ENCODE peak calls at places on chromosome 1, in six cellular contexts. D, B, K, O, R and F are unnamed samples.

GRCh38 chr1:77504986-77505385 is 177.5 kb downstream of the ZZZ3 start:
- DNase-seq in D (peak), B (no peak), K (no peak), O (no peak), R (no peak), F (no peak)

GRCh38 chr1:207058252-207058651 is 5.2 kb downstream of the PFKFB2 start:
- DNase-seq in D (no peak), B (peak), K (no peak), O (no peak), R (no peak), F (no peak)

GRCh38 chr1:17913326-17914115 is 158.4 kb downstream of the ACTL8 start:
- DNase-seq in D (no peak), B (no peak), K (peak), O (no peak), R (no peak), F (no peak)

GRCh38 chr1:154614247-154614646 is 6.3 kb upstream of the ADAR start:
- DNase-seq in D (no peak), B (no peak), K (no peak), O (no peak), R (no peak), F (no peak)

GRCh38 chr1:50420283-50420682 is 3.0 kb downstream of the DMRTA2 start:
- DNase-seq in D (no peak), B (no peak), K (no peak), O (no peak), R (no peak), F (no peak)

GRCh38 chr1:223067914-223068313 is 75.1 kb downstream of the TLR5 start:
- DNase-seq in D (no peak), B (no peak), K (no peak), O (no peak), R (no peak), F (no peak)

GRCh38 chr1:47725000-47725731 is 272.0 kb downstream of the TRABD2B start:
- DNase-seq in D (peak), B (no peak), K (no peak), O (no peak), R (no peak), F (peak)

GRCh38 chr1:234533034-234533571 is 54.1 kb upstream of the TARBP1 start:
- DNase-seq in D (peak), B (peak), K (peak), O (no peak), R (peak), F (no peak)

GRCh38 chr1:19014765-19015164 is 58.3 kb upstream of the IFFO2 start:
- DNase-seq in D (no peak), B (no peak), K (no peak), O (no peak), R (no peak), F (no peak)

GRCh38 chr1:162663589-162664030 is 31.3 kb downstream of the DDR2 start:
- DNase-seq in D (peak), B (no peak), K (no peak), O (no peak), R (peak), F (no peak)

GRCh38 chr1:109197163-109198042 is 16.3 kb upstream of the SARS1 start:
- DNase-seq in D (peak), B (peak), K (no peak), O (peak), R (peak), F (no peak)

GRCh38 chr1:77036560-77036959 is 169.3 kb downstream of the ST6GALNAC5 start:
- DNase-seq in D (peak), B (no peak), K (no peak), O (peak), R (no peak), F (peak)

GRCh38 chr1:220879509-220880366 is 495 bp downstream of the HLX start:
- DNase-seq in D (peak), B (peak), K (peak), O (peak), R (peak), F (peak)

GRCh38 chr1:230231739-230232075 is 164.7 kb downstream of the GALNT2 start:
- DNase-seq in D (peak), B (peak), K (no peak), O (no peak), R (peak), F (peak)

GRCh38 chr1:181858135-181858534 is 203.4 kb downstream of the ZNF648 start:
- DNase-seq in D (no peak), B (no peak), K (no peak), O (no peak), R (no peak), F (no peak)

GRCh38 chr1:180173952-180174351 is 19.3 kb downstream of the QSOX1 start:
- DNase-seq in D (no peak), B (peak), K (peak), O (no peak), R (peak), F (no peak)

GRCh38 chr1:64893921-64894320 is 72.4 kb downstream of the JAK1 start:
- DNase-seq in D (no peak), B (no peak), K (no peak), O (no peak), R (no peak), F (no peak)

GRCh38 chr1:56547473-56547872 is 31.9 kb downstream of the PLPP3 start:
- DNase-seq in D (no peak), B (no peak), K (no peak), O (no peak), R (no peak), F (no peak)

GRCh38 chr1:45974541-45975269 is 157.7 kb downstream of the PIK3R3 start:
- DNase-seq in D (peak), B (no peak), K (no peak), O (no peak), R (no peak), F (no peak)

GRCh38 chr1:218259800-218260199 is 25.3 kb upstream of the RRP15 start:
- DNase-seq in D (peak), B (no peak), K (no peak), O (peak), R (no peak), F (peak)

GRCh38 chr1:22129501-22130117 is 13.3 kb downstream of the WNT4 start:
- DNase-seq in D (no peak), B (no peak), K (no peak), O (no peak), R (no peak), F (no peak)

GRCh38 chr1:26283226-26283853 is 3.5 kb downstream of the SH3BGRL3 start:
- DNase-seq in D (no peak), B (no peak), K (peak), O (no peak), R (no peak), F (no peak)

GRCh38 chr1:77888429-77889239 is at the start of gene NEXN:
- DNase-seq in D (peak), B (peak), K (peak), O (peak), R (peak), F (peak)

GRCh38 chr1:115168026-115168425 is 78.7 kb upstream of the TSPAN2 start:
- DNase-seq in D (no peak), B (no peak), K (no peak), O (no peak), R (no peak), F (no peak)

GRCh38 chr1:112712701-112713128 is 2.4 kb downstream of the PPM1J start:
- DNase-seq in D (no peak), B (no peak), K (peak), O (no peak), R (no peak), F (no peak)

GRCh38 chr1:171644805-171645483 is 7.5 kb downstream of the MYOC start:
- DNase-seq in D (peak), B (peak), K (no peak), O (peak), R (peak), F (peak)
- TF ChIP-seq CTCF in D (peak), B (peak), K (peak), O (peak), R (peak), F (peak)

DNA sequence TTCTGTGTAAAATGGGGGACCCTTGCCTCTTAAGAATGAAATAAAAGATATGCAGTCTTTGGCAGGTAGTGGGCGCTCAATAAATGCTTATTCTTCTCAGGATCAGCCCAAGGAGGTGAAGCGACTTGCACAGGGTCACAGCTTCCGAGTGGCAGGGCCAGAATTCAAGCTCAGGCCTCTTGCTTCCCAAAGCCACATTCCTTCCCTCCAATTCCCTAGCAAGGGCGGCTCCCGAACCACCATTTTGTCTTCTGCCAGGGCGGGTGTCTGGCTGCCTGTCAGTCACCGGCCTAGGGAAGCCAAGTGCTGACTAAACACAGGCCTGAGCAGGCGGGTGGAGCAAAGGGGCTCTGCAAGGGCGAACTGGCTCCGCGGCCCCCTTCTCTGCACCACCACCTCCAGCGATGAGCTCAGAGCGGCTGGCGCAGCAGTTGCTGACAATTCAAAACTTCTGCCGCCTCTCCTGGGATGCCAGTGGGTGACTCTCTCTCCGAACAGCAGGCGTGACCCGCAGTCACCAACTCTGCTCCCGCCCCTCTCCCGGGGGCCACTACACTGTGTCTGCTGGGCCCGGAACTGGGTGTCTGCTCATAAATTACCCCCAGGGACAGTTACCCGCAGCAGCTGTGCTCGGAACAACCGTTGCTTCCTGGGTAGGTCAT is 10.8 kb downstream of the GPR3 start:
- DNase-seq in D (peak), B (peak), K (peak), O (no peak), R (peak), F (peak)
- TF ChIP-seq CTCF in D (peak), B (peak), K (no peak), O (no peak), R (no peak), F (no peak)

GRCh38 chr1:158962983-158963382 is 31.6 kb downstream of the PYHIN1 start:
- DNase-seq in D (no peak), B (no peak), K (no peak), O (no peak), R (no peak), F (no peak)
- TF ChIP-seq CTCF in D (no peak), B (no peak), K (no peak), O (no peak), R (no peak), F (no peak)

DNA sequence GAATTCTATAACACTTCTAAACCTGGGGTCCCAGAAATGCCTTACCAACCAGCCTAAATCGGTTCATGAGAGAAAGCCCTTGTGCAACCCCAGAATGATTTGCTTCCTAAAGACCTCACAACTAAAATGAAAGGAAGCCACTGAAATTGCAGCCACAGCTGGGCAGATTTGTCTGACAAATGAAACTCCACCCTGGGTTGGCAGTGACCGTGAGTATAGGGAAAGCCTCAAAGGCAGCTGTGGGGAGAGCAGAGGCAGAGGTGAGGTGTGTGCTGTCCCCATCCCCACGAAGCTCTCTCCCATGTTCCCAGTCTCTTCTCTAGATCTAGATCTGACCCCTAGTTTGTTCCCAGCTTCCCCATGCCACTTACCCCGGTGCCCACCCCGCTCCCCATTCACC is 23.1 kb downstream of the RHBDL2 start:
- DNase-seq in D (no peak), B (no peak), K (no peak), O (no peak), R (no peak), F (no peak)
- TF ChIP-seq CTCF in D (no peak), B (no peak), K (no peak), O (no peak), R (no peak), F (no peak)

GRCh38 chr1:53642215-53642555 is 96.8 kb downstream of the GLIS1 start:
- DNase-seq in D (no peak), B (no peak), K (no peak), O (no peak), R (no peak), F (no peak)
- TF ChIP-seq CTCF in D (no peak), B (no peak), K (no peak), O (no peak), R (no peak), F (no peak)

DNA sequence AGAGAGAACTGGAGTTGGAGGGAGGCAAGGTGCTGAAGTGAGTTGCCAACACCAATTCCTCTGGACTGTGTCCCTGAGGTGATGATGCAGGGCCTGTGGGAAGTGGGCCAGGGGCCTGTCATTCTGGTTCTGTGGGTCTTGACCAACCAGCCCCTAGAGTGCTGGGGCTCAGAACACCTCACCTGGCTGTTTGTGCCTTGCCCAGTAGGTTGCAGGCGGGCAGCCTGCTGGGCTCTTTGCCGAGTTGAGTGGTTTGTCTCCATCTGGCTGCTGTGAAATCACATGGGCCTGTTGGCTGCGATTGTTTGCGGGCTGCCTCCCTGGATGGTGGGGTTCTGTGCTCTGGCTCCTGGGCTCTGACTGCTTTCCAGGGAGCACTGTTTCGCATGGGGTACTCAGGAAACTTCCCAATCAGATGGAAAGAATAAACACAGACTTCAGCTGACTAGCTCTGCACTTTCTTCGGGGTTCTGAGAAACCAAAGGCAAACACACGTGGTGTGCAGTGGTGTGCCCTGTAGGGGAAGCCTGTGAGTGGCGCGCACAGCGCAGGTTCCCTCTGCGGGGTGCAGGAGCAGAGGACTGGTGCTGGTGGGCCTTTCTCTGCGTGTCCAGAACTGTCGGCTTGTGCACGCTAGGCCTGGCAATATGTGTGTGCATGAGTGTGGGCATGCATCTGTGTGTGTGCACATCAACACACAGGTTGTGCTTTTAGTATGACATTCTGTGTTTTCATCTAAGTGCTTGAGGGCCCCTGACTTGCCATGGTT is 95.1 kb downstream of the RHOU start:
- DNase-seq in D (no peak), B (peak), K (no peak), O (no peak), R (peak), F (no peak)
- TF ChIP-seq CTCF in D (no peak), B (peak), K (no peak), O (no peak), R (peak), F (no peak)

GRCh38 chr1:67979532-67979931 is 70.9 kb downstream of the DIRAS3 start:
- DNase-seq in D (no peak), B (no peak), K (no peak), O (no peak), R (no peak), F (no peak)
- TF ChIP-seq CTCF in D (no peak), B (no peak), K (no peak), O (no peak), R (no peak), F (no peak)

GRCh38 chr1:70779571-70779970 is 268.0 kb downstream of the PTGER3 start:
- DNase-seq in D (no peak), B (no peak), K (no peak), O (no peak), R (peak), F (no peak)
- TF ChIP-seq CTCF in D (no peak), B (no peak), K (no peak), O (no peak), R (no peak), F (no peak)

GRCh38 chr1:6473974-6474814 is 8.2 kb upstream of the TNFRSF25 start:
- DNase-seq in D (no peak), B (no peak), K (no peak), O (peak), R (no peak), F (no peak)

GRCh38 chr1:6473156-6473555 is 7.2 kb upstream of the TNFRSF25 start:
- DNase-seq in D (no peak), B (no peak), K (no peak), O (no peak), R (no peak), F (no peak)

GRCh38 chr1:6471969-6472368 is 6.0 kb upstream of the TNFRSF25 start:
- DNase-seq in D (no peak), B (no peak), K (no peak), O (peak), R (no peak), F (no peak)

GRCh38 chr1:6471086-6471841 is 5.3 kb upstream of the TNFRSF25 start:
- DNase-seq in D (no peak), B (no peak), K (no peak), O (peak), R (no peak), F (no peak)

DNA sequence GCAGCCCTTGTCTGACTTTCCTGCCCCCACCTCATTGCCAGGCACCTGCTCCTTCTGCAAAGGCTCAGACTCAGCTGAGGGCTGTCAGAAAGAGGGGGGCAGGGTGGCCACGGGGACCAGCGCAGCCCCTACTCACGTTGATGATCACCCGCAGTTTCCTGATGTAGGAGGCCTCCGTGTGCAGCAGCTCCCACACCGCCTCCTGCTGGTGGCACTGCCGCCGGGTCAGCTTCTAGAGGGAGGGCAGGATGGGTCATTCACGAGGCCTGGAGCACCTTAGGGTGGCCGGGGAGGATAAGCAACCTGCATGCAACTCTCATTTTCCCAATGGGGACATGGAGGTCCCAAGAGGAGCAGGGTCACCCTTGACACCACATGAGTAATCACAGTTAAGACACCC is 6.4 kb upstream of the TNFRSF25 start:
- DNase-seq in D (no peak), B (no peak), K (no peak), O (peak), R (no peak), F (no peak)
- TF ChIP-seq CTCF in D (peak), B (peak), K (no peak), O (peak), R (no peak), F (no peak)